ENCODE peak calls at places on chromosomes 12 and 14, in five cellular contexts. X is gastrocnemius medialis, U is IMR-90, N is transverse colon, A is tibial nerve. H is an unnamed sample.

GRCh38 chr14:53619625-53620324 is 336.9 kb downstream of the BMP4 start:
- DNase-seq in X (no peak), U (peak; percentile 64), N (no peak), A (no peak), H (peak; percentile 19)

GRCh38 chr14:24051789-24052655 is at the start of gene CARMIL3:
- DNase-seq in X (peak; percentile 41), U (peak; percentile 34), N (peak; percentile 72), A (no peak), H (no peak)

GRCh38 chr12:24045816-24046257 is 96.4 kb upstream of the SOX5 start:
- DNase-seq in X (no peak), U (peak; percentile 47), N (no peak), A (no peak), H (no peak)

GRCh38 chr12:95918194-95918993 is 24.0 kb downstream of the CCDC38 start:
- DNase-seq in X (peak; percentile 15), U (peak; percentile 42), N (peak; percentile 15), A (no peak), H (peak; percentile 18)

GRCh38 chr14:103207038-103207403 is 83.8 kb downstream of the TNFAIP2 start:
- DNase-seq in X (peak; percentile 82), U (no peak), N (peak; percentile 68), A (peak; percentile 76), H (peak; percentile 95)

GRCh38 chr12:69497308-69498026 is 27.3 kb downstream of the FRS2 start:
- DNase-seq in X (no peak), U (peak; percentile 40), N (no peak), A (no peak), H (no peak)

GRCh38 chr12:120708646-120709045 is 1.6 kb upstream of the UNC119B start:
- DNase-seq in X (no peak), U (no peak), N (no peak), A (no peak), H (no peak)

GRCh38 chr12:107645630-107646333 is 39.8 kb upstream of the PWP1 start:
- DNase-seq in X (no peak), U (no peak), N (no peak), A (no peak), H (peak; percentile 17)

GRCh38 chr12:402127-402456 is 648 bp downstream of the CCDC77 start:
- DNase-seq in X (no peak), U (peak; percentile 41), N (no peak), A (no peak), H (no peak)

GRCh38 chr12:116121453-116121871 is 156.0 kb downstream of the MED13L start:
- DNase-seq in X (no peak), U (peak; percentile 60), N (no peak), A (no peak), H (no peak)

GRCh38 chr12:131810672-131811071 is 17.5 kb upstream of the MMP17 start:
- DNase-seq in X (no peak), U (no peak), N (no peak), A (no peak), H (no peak)

GRCh38 chr12:28941248-28941647 is 207.8 kb upstream of the FAR2 start:
- DNase-seq in X (no peak), U (peak; percentile 30), N (no peak), A (no peak), H (no peak)

GRCh38 chr12:89817501-89818226 is 109.0 kb upstream of the ATP2B1 start:
- DNase-seq in X (no peak), U (peak; percentile 25), N (no peak), A (no peak), H (no peak)

GRCh38 chr12:54592316-54592715 is 3.9 kb upstream of the PPP1R1A start:
- DNase-seq in X (no peak), U (peak; percentile 1), N (no peak), A (no peak), H (no peak)

GRCh38 chr12:57237952-57238853 is 8.7 kb downstream of the SHMT2 start:
- DNase-seq in X (no peak), U (no peak), N (peak; percentile 29), A (no peak), H (peak; percentile 24)

GRCh38 chr12:27123642-27124041 is 41.3 kb upstream of the C12orf71 start:
- DNase-seq in X (no peak), U (no peak), N (no peak), A (no peak), H (no peak)

GRCh38 chr12:7101694-7102131 is 7.3 kb downstream of the C1RL start:
- DNase-seq in X (no peak), U (no peak), N (no peak), A (no peak), H (no peak)

GRCh38 chr14:54207075-54207474 is 189.7 kb upstream of the CDKN3 start:
- DNase-seq in X (no peak), U (peak; percentile 42), N (no peak), A (no peak), H (no peak)

GRCh38 chr12:109777544-109777943 is 55.7 kb downstream of the TRPV4 start:
- DNase-seq in X (no peak), U (peak; percentile 10), N (peak; percentile 25), A (no peak), H (no peak)

GRCh38 chr14:62179367-62180018 is 417.3 kb downstream of the SNAPC1 start:
- DNase-seq in X (peak; percentile 16), U (peak; percentile 91), N (peak; percentile 15), A (no peak), H (peak; percentile 33)

GRCh38 chr14:33972522-33973162 is 21.8 kb upstream of the EGLN3 start:
- DNase-seq in X (no peak), U (no peak), N (no peak), A (no peak), H (no peak)

DNA sequence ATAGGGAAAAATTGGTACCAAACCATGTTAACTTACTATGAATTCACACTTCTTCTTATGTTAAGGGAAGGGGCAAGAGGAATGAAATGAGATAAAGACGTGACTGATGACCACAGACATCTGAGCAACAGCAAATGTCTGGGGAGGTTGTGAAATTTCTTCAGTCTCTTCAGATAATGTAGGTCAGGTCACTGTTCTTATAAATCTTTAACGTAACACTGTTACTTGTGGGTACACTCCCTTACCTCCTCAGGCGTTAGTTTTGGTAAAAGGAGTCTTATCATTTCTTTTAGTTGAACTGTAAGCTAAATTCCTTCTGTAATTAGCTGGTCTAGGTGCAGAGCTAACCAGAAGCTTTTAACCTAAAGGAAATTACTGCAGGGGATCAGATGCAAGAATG is 405.0 kb upstream of the LRFN5 start:
- DNase-seq in X (no peak), U (no peak), N (no peak), A (no peak), H (no peak)
- H3K27me3 ChIP-seq in X (no peaks in the 10 kb centered on the region), U (no peaks in the 10 kb centered on the region), N (no peaks in the 10 kb centered on the region), A (no peaks in the 10 kb centered on the region), H (no peaks in the 10 kb centered on the region)

GRCh38 chr12:3431685-3432084 is 59.3 kb upstream of the PRMT8 start:
- DNase-seq in X (no peak), U (no peak), N (peak; percentile 17), A (no peak), H (no peak)

GRCh38 chr12:3432176-3432742 is 58.7 kb upstream of the PRMT8 start:
- DNase-seq in X (no peak), U (no peak), N (peak; percentile 26), A (no peak), H (no peak)

GRCh38 chr12:3428631-3429030 is 62.4 kb upstream of the PRMT8 start:
- DNase-seq in X (no peak), U (no peak), N (no peak), A (no peak), H (no peak)

GRCh38 chr12:3436496-3437060 is 54.4 kb upstream of the PRMT8 start:
- DNase-seq in X (no peak), U (no peak), N (no peak), A (no peak), H (no peak)

DNA sequence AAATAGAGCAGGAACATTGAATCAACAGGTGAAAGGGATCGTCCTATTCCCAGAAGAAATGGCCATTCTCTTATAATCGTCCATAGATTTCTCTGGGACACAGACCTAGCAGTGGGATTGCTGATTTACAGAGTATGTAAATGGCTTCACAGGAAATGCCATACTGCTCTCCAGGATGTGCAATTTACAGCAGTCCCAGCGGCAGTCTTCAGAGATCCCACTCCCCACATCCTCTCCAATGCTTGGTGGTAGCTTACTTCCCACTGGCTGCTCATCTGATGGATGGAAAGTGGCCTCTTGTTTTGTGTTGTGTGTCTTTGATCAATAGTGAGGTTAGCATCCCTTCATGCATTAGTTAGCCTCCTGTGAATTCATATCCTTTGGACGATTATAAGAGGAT is 58.1 kb upstream of the PRMT8 start:
- DNase-seq in X (no peak), U (no peak), N (no peak), A (no peak), H (no peak)
- H3K4me3 ChIP-seq in X (no peak overlapping the region), U (no peak overlapping the region), N (no peak overlapping the region), A (no peak overlapping the region), H (no peak overlapping the region)

DNA sequence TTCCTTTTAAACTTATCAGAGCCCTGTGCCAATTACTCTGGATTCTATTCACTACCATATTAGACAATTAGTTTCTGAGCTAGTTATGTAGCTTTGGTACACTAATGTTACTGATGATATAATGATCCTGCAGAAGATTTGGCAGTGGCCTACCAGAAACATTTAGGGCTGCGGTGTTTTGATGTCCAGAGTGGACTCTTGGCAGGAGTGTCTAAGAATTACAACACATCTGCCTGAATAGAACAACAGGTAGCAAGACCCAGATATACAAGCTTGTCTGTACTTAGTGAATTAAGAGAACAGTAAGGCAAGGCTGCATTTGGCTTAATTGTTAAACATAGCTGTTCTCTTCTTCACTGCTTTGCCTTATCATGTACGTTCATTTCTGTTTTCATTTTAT is 691.6 kb upstream of the FBXO33 start:
- DNase-seq in X (no peak), U (no peak), N (no peak), A (no peak), H (no peak)
- TF ChIP-seq POLR2A in X (no peak), U (no peak), N (no peak), A (no peak), H (no peak)

DNA sequence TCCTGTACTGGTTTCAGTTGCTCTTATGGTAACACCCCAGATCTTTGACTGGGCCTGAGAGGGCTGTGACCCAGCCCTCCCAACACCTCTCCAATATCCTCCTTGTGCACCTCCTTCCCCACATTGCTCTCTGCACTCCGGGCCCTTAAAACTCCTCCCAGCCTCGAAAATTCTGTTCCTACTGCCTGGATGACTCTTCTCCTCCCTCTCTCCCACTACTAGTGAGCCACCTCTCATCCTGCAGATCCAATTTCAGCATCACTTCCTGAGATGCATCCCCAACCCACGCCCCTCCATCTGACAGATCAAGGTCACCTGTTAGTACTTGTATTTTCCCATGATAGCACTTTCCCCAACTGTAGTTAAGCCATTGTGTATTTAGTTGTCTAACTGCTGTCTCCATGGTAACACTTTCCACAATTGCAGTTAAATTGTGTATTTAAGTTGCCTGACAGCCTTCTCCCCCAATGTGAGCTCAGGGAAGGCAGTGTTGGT is 11.5 kb upstream of the NT5DC3 start:
- DNase-seq in X (no peak), U (peak; percentile 54), N (no peak), A (no peak), H (no peak)
- H3K27me3 ChIP-seq in X (no peaks in the 10 kb centered on the region), U (no peaks in the 10 kb centered on the region), N (no peaks in the 10 kb centered on the region), A (no peaks in the 10 kb centered on the region), H (no peaks in the 10 kb centered on the region)

GRCh38 chr12:94500831-94501567 is 41.3 kb upstream of the CEP83 start:
- DNase-seq in X (no peak), U (no peak), N (no peak), A (no peak), H (no peak)
- H3K4me3 ChIP-seq in X (no peak overlapping the region), U (no peak overlapping the region), N (no peak overlapping the region), A (no peak overlapping the region), H (no peak overlapping the region)

DNA sequence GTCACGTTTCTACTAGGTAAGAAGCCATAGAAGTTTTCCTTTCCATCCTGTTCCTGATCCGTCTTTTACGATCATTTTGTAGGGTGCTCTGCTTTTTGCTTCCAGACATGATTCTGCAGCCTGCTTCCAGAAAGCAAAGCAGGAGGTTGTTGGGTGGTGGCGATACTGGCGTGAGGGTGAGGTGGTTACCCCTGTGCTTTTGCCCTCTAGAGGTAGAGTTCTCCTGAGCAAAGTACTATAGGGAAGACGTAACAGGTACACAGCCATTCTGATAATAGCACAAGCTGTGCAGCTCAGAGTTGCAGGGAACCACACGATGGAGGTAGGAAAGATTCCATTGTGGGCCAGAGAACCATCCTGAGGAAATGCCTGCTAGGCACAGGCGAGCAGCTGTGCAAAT is 186.0 kb downstream of the PAH start:
- DNase-seq in X (no peak), U (no peak), N (no peak), A (no peak), H (no peak)
- TF ChIP-seq POLR2A in X (no peak), U (no peak), N (no peak), A (no peak), H (no peak)

H was measured in uterus.